ENCODE peak calls at places on chromosome 6, in ten cellular contexts. M is CD8-positive, alpha-beta T cell; K is left ventricle myocardium inferior; F is endodermal cell; J is GM13977; I is HFFc6; Z is PC-3; D is fibroblast of lung; E is HFF-Myc; V is right lobe of liver. R is an unnamed sample.

GRCh38 chr6:100378576-100378975 is 86.1 kb downstream of the SIM1 start:
- DNase-seq in M (no peak), K (no peak), F (no peak), J (no peak), I (no peak), Z (no peak), D (peak; percentile 5), E (no peak), V (no peak), R (no peak)

GRCh38 chr6:122678841-122679240 is 68.6 kb downstream of the PKIB start:
- DNase-seq in M (no peak), K (no peak), F (no peak), J (no peak), I (no peak), Z (no peak), D (no peak), E (no peak), V (no peak), R (no peak)

GRCh38 chr6:83722876-83723275 is 14.0 kb upstream of the SNAP91 start:
- DNase-seq in M (no peak), K (no peak), F (no peak), J (no peak), I (no peak), Z (no peak), D (no peak), E (no peak), V (no peak), R (no peak)

GRCh38 chr6:32977953-32978324 is 9.5 kb downstream of the BRD2 start:
- DNase-seq in M (no peak), K (no peak), F (no peak), J (no peak), I (no peak), Z (no peak), D (no peak), E (no peak), V (no peak), R (no peak)

GRCh38 chr6:169230923-169231789 is 22.5 kb downstream of the THBS2 start:
- DNase-seq in M (no peak), K (no peak), F (no peak), J (no peak), I (no peak), Z (no peak), D (no peak), E (no peak), V (peak; percentile 26), R (no peak)

GRCh38 chr6:123956492-123957139 is 153.0 kb downstream of the NKAIN2 start:
- DNase-seq in M (no peak), K (no peak), F (no peak), J (no peak), I (no peak), Z (no peak), D (no peak), E (no peak), V (no peak), R (no peak)

GRCh38 chr6:112603726-112604125 is 256.6 kb downstream of the RFPL4B start:
- DNase-seq in M (no peak), K (no peak), F (no peak), J (no peak), I (no peak), Z (no peak), D (no peak), E (no peak), V (no peak), R (no peak)

GRCh38 chr6:163585932-163586437 is 171.5 kb downstream of the QKI start:
- DNase-seq in M (no peak), K (peak; percentile 65), F (no peak), J (no peak), I (peak; percentile 69), Z (peak; percentile 74), D (peak; percentile 92), E (peak; percentile 58), V (no peak), R (no peak)

GRCh38 chr6:37168809-37169457 is 1.0 kb upstream of the PIM1 start:
- DNase-seq in M (no peak), K (no peak), F (peak; percentile 87), J (peak; percentile 47), I (peak; percentile 52), Z (peak; percentile 50), D (no peak), E (no peak), V (no peak), R (no peak)

GRCh38 chr6:4059115-4059777 is 19.7 kb downstream of the FAM217A start:
- DNase-seq in M (peak; percentile 39), K (no peak), F (peak; percentile 54), J (no peak), I (peak; percentile 82), Z (peak; percentile 93), D (peak; percentile 84), E (peak; percentile 63), V (no peak), R (no peak)

GRCh38 chr6:108732101-108732870 is 115.9 kb upstream of the ARMC2 start:
- DNase-seq in M (no peak), K (no peak), F (peak; percentile 59), J (no peak), I (peak; percentile 64), Z (peak; percentile 87), D (peak; percentile 44), E (no peak), V (peak; percentile 24), R (no peak)

GRCh38 chr6:2855061-2855519 is 13.4 kb upstream of the SERPINB1 start:
- DNase-seq in M (no peak), K (no peak), F (no peak), J (no peak), I (no peak), Z (no peak), D (no peak), E (no peak), V (no peak), R (no peak)

GRCh38 chr6:42140051-42140450 is 2.4 kb downstream of the C6orf132 start:
- DNase-seq in M (no peak), K (no peak), F (no peak), J (no peak), I (peak; percentile 28), Z (peak; percentile 69), D (peak; percentile 17), E (no peak), V (no peak), R (no peak)

GRCh38 chr6:20907486-20908071 is 373.3 kb downstream of the CDKAL1 start:
- DNase-seq in M (no peak), K (no peak), F (peak; percentile 80), J (no peak), I (no peak), Z (no peak), D (no peak), E (no peak), V (peak; percentile 75), R (no peak)

GRCh38 chr6:40733770-40734396 is 146.7 kb upstream of the LRFN2 start:
- DNase-seq in M (no peak), K (no peak), F (no peak), J (no peak), I (no peak), Z (no peak), D (no peak), E (no peak), V (no peak), R (no peak)

GRCh38 chr6:33073431-33073871 is at the start of gene HLA-DPA1:
- DNase-seq in M (peak; percentile 11), K (no peak), F (peak; percentile 66), J (peak; percentile 86), I (peak; percentile 24), Z (peak; percentile 40), D (no peak), E (no peak), V (no peak), R (no peak)

GRCh38 chr6:129624488-129624887 is 85.5 kb downstream of the ARHGAP18 start:
- DNase-seq in M (no peak), K (no peak), F (no peak), J (no peak), I (no peak), Z (no peak), D (no peak), E (no peak), V (no peak), R (no peak)

GRCh38 chr6:112827793-112828192 is 480.7 kb downstream of the RFPL4B start:
- DNase-seq in M (no peak), K (peak; percentile 30), F (no peak), J (no peak), I (peak; percentile 2), Z (no peak), D (no peak), E (no peak), V (peak; percentile 50), R (no peak)

GRCh38 chr6:170480045-170480714 is 72.9 kb downstream of the PSMB1 start:
- DNase-seq in M (no peak), K (peak; percentile 29), F (peak; percentile 62), J (no peak), I (peak; percentile 23), Z (no peak), D (peak; percentile 34), E (no peak), V (no peak), R (no peak)
- TF ChIP-seq CTCF in M (no peak), K (peak; percentile 37), F (peak; percentile 68), J (no peak), I (peak; percentile 55), Z (peak; percentile 23), D (peak; percentile 21), E (peak; percentile 17), V (no peak), R (peak; percentile 47)

GRCh38 chr6:6788394-6789020 is 200.0 kb downstream of the LY86 start:
- DNase-seq in M (no peak), K (no peak), F (peak; percentile 71), J (peak; percentile 40), I (no peak), Z (peak; percentile 40), D (no peak), E (no peak), V (no peak), R (no peak)
- TF ChIP-seq CTCF in M (peak; percentile 35), K (peak; percentile 49), F (peak; percentile 84), J (peak; percentile 71), I (peak; percentile 69), Z (peak; percentile 66), D (peak; percentile 40), E (peak; percentile 32), V (peak; percentile 58), R (peak; percentile 42)

DNA sequence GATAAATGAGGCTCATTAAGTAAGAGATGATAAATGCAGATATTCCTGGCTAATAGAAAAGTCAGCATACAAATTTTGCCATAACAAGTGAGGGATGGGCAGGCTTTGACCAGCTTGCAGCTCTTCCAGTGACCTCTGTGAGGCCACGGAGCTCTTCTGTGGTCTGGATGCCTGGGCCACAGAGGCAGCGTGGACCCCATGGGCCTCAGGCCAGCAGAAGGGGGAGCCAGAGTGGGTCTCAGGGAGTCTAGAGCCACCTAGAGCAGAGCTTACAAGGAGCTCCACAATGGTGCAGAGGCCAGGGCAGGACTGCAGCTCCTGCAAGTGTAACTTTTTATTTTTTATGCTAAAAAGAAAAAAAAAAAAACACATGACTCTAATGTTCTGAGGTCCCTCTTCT is 165.1 kb downstream of the ARID1B start:
- DNase-seq in M (no peak), K (no peak), F (peak; percentile 70), J (no peak), I (no peak), Z (peak; percentile 21), D (no peak), E (no peak), V (no peak), R (no peak)
- TF ChIP-seq CTCF in M (no peak), K (no peak), F (no peak), J (peak; percentile 21), I (no peak), Z (peak; percentile 39), D (no peak), E (no peak), V (no peak), R (no peak)

DNA sequence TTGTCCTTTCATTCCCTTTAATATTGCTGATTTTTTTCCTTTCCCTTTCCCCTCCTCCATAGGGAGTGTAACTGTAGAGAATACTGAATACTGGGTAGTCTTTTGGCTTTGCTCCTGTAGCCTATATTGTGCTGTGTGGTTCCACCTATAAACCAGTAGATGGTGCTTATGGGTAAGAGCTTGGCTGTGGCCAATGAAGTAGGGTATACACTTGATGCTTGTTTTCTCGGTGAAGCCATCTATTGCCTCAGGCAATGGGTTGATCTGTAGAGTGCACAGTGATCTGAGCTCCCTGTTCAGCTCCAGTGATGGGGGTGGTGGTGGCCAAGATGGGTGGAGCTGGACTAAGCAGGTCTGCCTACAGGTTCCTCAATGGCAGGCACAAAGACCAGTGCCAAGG is 203.3 kb upstream of the IMPG1 start:
- DNase-seq in M (no peak), K (no peak), F (peak; percentile 48), J (no peak), I (no peak), Z (peak; percentile 1), D (no peak), E (no peak), V (no peak), R (no peak)
- TF ChIP-seq CTCF in M (no peak), K (no peak), F (peak; percentile 76), J (no peak), I (no peak), Z (no peak), D (no peak), E (no peak), V (no peak), R (no peak)

R was measured in chondrocyte.